ENCODE peak calls at places on chromosome 17, in six cellular contexts. O, V, H, T, K and S are unnamed samples.
A peak's percentile ranks its signal among the peaks of the same experiment; 100 is the strongest.

GRCh38 chr17:61124562-61124961 is 275.1 kb upstream of the TBX2 start:
- DNase-seq in O (no peak), V (no peak), H (no peak), T (no peak), K (no peak), S (no peak)

GRCh38 chr17:68016838-68017237 is 18.7 kb upstream of the KPNA2 start:
- DNase-seq in O (no peak), V (no peak), H (no peak), T (no peak), K (no peak), S (no peak)

GRCh38 chr17:16919663-16920627 is 52.0 kb downstream of the TNFRSF13B start:
- DNase-seq in O (no peak), V (no peak), H (no peak), T (no peak), K (peak; percentile 1), S (no peak)

GRCh38 chr17:4004517-4005295 is 40.5 kb upstream of the ATP2A3 start:
- DNase-seq in O (peak; percentile 93), V (no peak), H (peak; percentile 34), T (peak; percentile 33), K (peak; percentile 78), S (peak; percentile 88)

GRCh38 chr17:9472541-9472940 is 103.1 kb downstream of the STX8 start:
- DNase-seq in O (no peak), V (no peak), H (no peak), T (peak; percentile 78), K (peak; percentile 10), S (no peak)

GRCh38 chr17:50150354-50151040 is at the start of gene PPP1R9B:
- DNase-seq in O (no peak), V (no peak), H (no peak), T (no peak), K (no peak), S (no peak)

GRCh38 chr17:65360961-65361552 is 200.4 kb downstream of the AXIN2 start:
- DNase-seq in O (no peak), V (no peak), H (no peak), T (no peak), K (peak; percentile 37), S (no peak)

GRCh38 chr17:41665566-41666335 is 22.9 kb upstream of the EIF1 start:
- DNase-seq in O (peak; percentile 94), V (peak; percentile 84), H (peak; percentile 84), T (peak; percentile 79), K (peak; percentile 93), S (peak; percentile 97)

GRCh38 chr17:74730491-74731346 is 6.3 kb upstream of the RAB37 start:
- DNase-seq in O (peak; percentile 32), V (no peak), H (peak; percentile 37), T (no peak), K (peak; percentile 25), S (no peak)

GRCh38 chr17:38752930-38753506 is 477 bp downstream of the PSMB3 start:
- DNase-seq in O (no peak), V (no peak), H (no peak), T (no peak), K (no peak), S (no peak)